ENCODE peak calls at places on chromosome 11, in eight cellular contexts. One of them, this sample, is unnamed. For H3K4me1, the result is how much of the 10 kb centered on the place peaks cover.

GRCh38 chr11:43556892-43557291 is 123.6 kb upstream of the HSD17B12 start:
- DNase-seq in pancreas: no peak
- DNase-seq in effector memory CD4-positive, alpha-beta T cell: no peak
- DNase-seq in heart left ventricle: no peak
- DNase-seq in CD4-positive, alpha-beta memory T cell: no peak
- DNase-seq in trophoblast cell: no peak
- DNase-seq in IMR-90: no peak
- DNase-seq in aorta: no peak
- DNase-seq in this sample: no peak

GRCh38 chr11:120079750-120080610 is 57.9 kb downstream of the TRIM29 start:
- DNase-seq in heart left ventricle: no peak
- DNase-seq in CD4-positive, alpha-beta memory T cell: no peak
- DNase-seq in pancreas: peak
- DNase-seq in trophoblast cell: peak
- DNase-seq in IMR-90: no peak
- DNase-seq in aorta: no peak
- DNase-seq in effector memory CD4-positive, alpha-beta T cell: no peak
- DNase-seq in this sample: peak

GRCh38 chr11:67278135-67278938 is 10.8 kb upstream of the ANKRD13D start:
- DNase-seq in pancreas: peak
- DNase-seq in CD4-positive, alpha-beta memory T cell: no peak
- DNase-seq in heart left ventricle: peak
- DNase-seq in effector memory CD4-positive, alpha-beta T cell: no peak
- DNase-seq in trophoblast cell: no peak
- DNase-seq in aorta: peak
- DNase-seq in IMR-90: no peak
- DNase-seq in this sample: no peak

GRCh38 chr11:90135016-90135415 is 553 bp downstream of the NAALAD2 start:
- DNase-seq in heart left ventricle: no peak
- DNase-seq in effector memory CD4-positive, alpha-beta T cell: no peak
- DNase-seq in pancreas: no peak
- DNase-seq in IMR-90: no peak
- DNase-seq in CD4-positive, alpha-beta memory T cell: no peak
- DNase-seq in aorta: no peak
- DNase-seq in trophoblast cell: peak
- DNase-seq in this sample: no peak

GRCh38 chr11:24093410-24093809 is 403.4 kb upstream of the LUZP2 start:
- DNase-seq in pancreas: no peak
- DNase-seq in CD4-positive, alpha-beta memory T cell: no peak
- DNase-seq in aorta: no peak
- DNase-seq in IMR-90: no peak
- DNase-seq in trophoblast cell: no peak
- DNase-seq in effector memory CD4-positive, alpha-beta T cell: no peak
- DNase-seq in heart left ventricle: no peak
- DNase-seq in this sample: no peak

GRCh38 chr11:121450424-121450823 is 1.7 kb upstream of the SORL1 start:
- DNase-seq in effector memory CD4-positive, alpha-beta T cell: no peak
- DNase-seq in trophoblast cell: no peak
- DNase-seq in IMR-90: no peak
- DNase-seq in heart left ventricle: no peak
- DNase-seq in CD4-positive, alpha-beta memory T cell: peak
- DNase-seq in pancreas: no peak
- DNase-seq in aorta: no peak
- DNase-seq in this sample: no peak

GRCh38 chr11:73729594-73730206 is 31.2 kb downstream of the RAB6A start:
- DNase-seq in pancreas: no peak
- DNase-seq in effector memory CD4-positive, alpha-beta T cell: no peak
- DNase-seq in CD4-positive, alpha-beta memory T cell: no peak
- DNase-seq in heart left ventricle: no peak
- DNase-seq in aorta: no peak
- DNase-seq in IMR-90: no peak
- DNase-seq in trophoblast cell: peak
- DNase-seq in this sample: no peak

GRCh38 chr11:12389676-12390075 is 12.3 kb downstream of the PARVA start:
- DNase-seq in aorta: no peak
- DNase-seq in CD4-positive, alpha-beta memory T cell: no peak
- DNase-seq in pancreas: no peak
- DNase-seq in heart left ventricle: no peak
- DNase-seq in trophoblast cell: peak
- DNase-seq in effector memory CD4-positive, alpha-beta T cell: no peak
- DNase-seq in IMR-90: no peak
- DNase-seq in this sample: no peak

GRCh38 chr11:116813781-116814471 is 9.2 kb downstream of the APOA4 start:
- DNase-seq in trophoblast cell: peak
- DNase-seq in aorta: no peak
- DNase-seq in effector memory CD4-positive, alpha-beta T cell: no peak
- DNase-seq in IMR-90: no peak
- DNase-seq in heart left ventricle: no peak
- DNase-seq in pancreas: no peak
- DNase-seq in CD4-positive, alpha-beta memory T cell: no peak
- DNase-seq in this sample: no peak

GRCh38 chr11:122802876-122803275 is 35.4 kb upstream of the CRTAM start:
- DNase-seq in aorta: no peak
- DNase-seq in pancreas: no peak
- DNase-seq in effector memory CD4-positive, alpha-beta T cell: no peak
- DNase-seq in IMR-90: no peak
- DNase-seq in trophoblast cell: no peak
- DNase-seq in CD4-positive, alpha-beta memory T cell: no peak
- DNase-seq in heart left ventricle: no peak
- DNase-seq in this sample: no peak

GRCh38 chr11:126411971-126412381 is 56.5 kb downstream of the ST3GAL4 start:
- DNase-seq in pancreas: no peak
- DNase-seq in IMR-90: no peak
- DNase-seq in heart left ventricle: peak
- DNase-seq in aorta: no peak
- DNase-seq in effector memory CD4-positive, alpha-beta T cell: no peak
- DNase-seq in CD4-positive, alpha-beta memory T cell: no peak
- DNase-seq in trophoblast cell: no peak
- DNase-seq in this sample: no peak

GRCh38 chr11:108496643-108497256 is 1.4 kb downstream of the POGLUT3 start:
- DNase-seq in pancreas: no peak
- DNase-seq in heart left ventricle: no peak
- DNase-seq in aorta: no peak
- DNase-seq in trophoblast cell: peak
- DNase-seq in effector memory CD4-positive, alpha-beta T cell: no peak
- DNase-seq in CD4-positive, alpha-beta memory T cell: peak
- DNase-seq in IMR-90: peak
- DNase-seq in this sample: no peak

GRCh38 chr11:114036156-114036811 is 23.2 kb upstream of the ZBTB16 start:
- DNase-seq in effector memory CD4-positive, alpha-beta T cell: peak
- DNase-seq in trophoblast cell: peak
- DNase-seq in CD4-positive, alpha-beta memory T cell: peak
- DNase-seq in aorta: peak
- DNase-seq in IMR-90: peak
- DNase-seq in heart left ventricle: peak
- DNase-seq in pancreas: peak
- DNase-seq in this sample: peak

GRCh38 chr11:93005239-93005638 is 35.8 kb downstream of the MTNR1B start:
- DNase-seq in CD4-positive, alpha-beta memory T cell: no peak
- DNase-seq in trophoblast cell: peak
- DNase-seq in IMR-90: peak
- DNase-seq in heart left ventricle: no peak
- DNase-seq in effector memory CD4-positive, alpha-beta T cell: no peak
- DNase-seq in pancreas: no peak
- DNase-seq in aorta: no peak
- DNase-seq in this sample: no peak

GRCh38 chr11:12418019-12418611 is 40.7 kb downstream of the PARVA start:
- DNase-seq in effector memory CD4-positive, alpha-beta T cell: no peak
- DNase-seq in trophoblast cell: peak
- DNase-seq in pancreas: no peak
- DNase-seq in heart left ventricle: no peak
- DNase-seq in CD4-positive, alpha-beta memory T cell: no peak
- DNase-seq in IMR-90: peak
- DNase-seq in aorta: no peak
- DNase-seq in this sample: no peak

DNA sequence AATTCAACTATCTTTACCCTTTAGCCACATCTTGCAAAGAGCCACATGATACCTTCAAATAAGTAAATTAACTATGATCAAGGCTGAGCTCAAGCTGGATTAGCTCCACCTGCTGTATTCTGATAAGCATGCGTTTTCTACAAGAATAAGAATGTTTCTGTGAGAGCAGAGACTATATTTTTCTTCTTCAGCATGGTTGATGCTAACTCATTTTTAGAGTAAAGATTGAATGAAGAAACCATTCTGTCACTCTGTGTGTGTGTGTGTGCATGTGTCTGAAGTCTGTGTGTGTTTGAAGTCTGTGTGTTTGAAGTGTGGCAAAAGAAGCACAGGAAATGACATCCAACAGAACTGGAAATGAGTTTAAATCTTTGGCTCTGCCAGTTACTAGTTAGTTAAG is 12.0 kb upstream of the LAYN start:
- DNase-seq in aorta: no peak
- DNase-seq in CD4-positive, alpha-beta memory T cell: peak
- DNase-seq in trophoblast cell: no peak
- DNase-seq in effector memory CD4-positive, alpha-beta T cell: no peak
- DNase-seq in IMR-90: peak
- DNase-seq in pancreas: no peak
- DNase-seq in heart left ventricle: no peak
- DNase-seq in this sample: no peak
- H3K4me1 ChIP-seq in aorta: under half
- H3K4me1 ChIP-seq in CD4-positive, alpha-beta memory T cell: under half
- H3K4me1 ChIP-seq in trophoblast cell: under half
- H3K4me1 ChIP-seq in effector memory CD4-positive, alpha-beta T cell: under half
- H3K4me1 ChIP-seq in IMR-90: under half
- H3K4me1 ChIP-seq in pancreas: under half
- H3K4me1 ChIP-seq in heart left ventricle: under half
- H3K4me1 ChIP-seq in this sample: under half

GRCh38 chr11:97279341-97279740 is 889.5 kb downstream of the JRKL start:
- DNase-seq in CD4-positive, alpha-beta memory T cell: no peak
- DNase-seq in aorta: no peak
- DNase-seq in heart left ventricle: no peak
- DNase-seq in effector memory CD4-positive, alpha-beta T cell: no peak
- DNase-seq in pancreas: no peak
- DNase-seq in IMR-90: no peak
- DNase-seq in trophoblast cell: no peak
- DNase-seq in this sample: no peak

DNA sequence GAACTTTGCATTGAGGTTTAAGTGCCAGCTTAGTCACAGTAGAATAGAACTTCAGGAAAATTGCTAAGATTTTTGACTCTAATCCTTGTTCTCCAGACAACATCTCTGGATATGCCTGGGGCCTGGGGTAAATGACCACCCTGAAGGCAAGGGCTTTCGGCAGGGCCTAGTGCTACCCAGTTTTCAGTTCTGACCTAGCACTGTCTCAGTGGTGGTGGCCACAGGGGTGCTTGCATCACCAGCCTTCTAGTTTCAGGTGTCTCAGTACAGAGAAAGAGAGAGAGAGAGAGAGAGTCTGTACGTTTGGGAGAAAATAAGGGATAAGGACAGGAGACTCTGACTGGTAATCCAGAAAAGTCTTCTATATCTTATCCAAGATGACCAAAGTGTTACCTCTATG is 890.5 kb downstream of the JRKL start:
- DNase-seq in aorta: no peak
- DNase-seq in CD4-positive, alpha-beta memory T cell: no peak
- DNase-seq in trophoblast cell: no peak
- DNase-seq in IMR-90: no peak
- DNase-seq in pancreas: no peak
- DNase-seq in effector memory CD4-positive, alpha-beta T cell: no peak
- DNase-seq in heart left ventricle: no peak
- DNase-seq in this sample: no peak
- H3K4me3 ChIP-seq in aorta: no peak
- H3K4me3 ChIP-seq in CD4-positive, alpha-beta memory T cell: no peak
- H3K4me3 ChIP-seq in trophoblast cell: no peak
- H3K4me3 ChIP-seq in IMR-90: no peak
- H3K4me3 ChIP-seq in pancreas: no peak
- H3K4me3 ChIP-seq in effector memory CD4-positive, alpha-beta T cell: no peak
- H3K4me3 ChIP-seq in heart left ventricle: no peak
- H3K4me3 ChIP-seq in this sample: no peak

DNA sequence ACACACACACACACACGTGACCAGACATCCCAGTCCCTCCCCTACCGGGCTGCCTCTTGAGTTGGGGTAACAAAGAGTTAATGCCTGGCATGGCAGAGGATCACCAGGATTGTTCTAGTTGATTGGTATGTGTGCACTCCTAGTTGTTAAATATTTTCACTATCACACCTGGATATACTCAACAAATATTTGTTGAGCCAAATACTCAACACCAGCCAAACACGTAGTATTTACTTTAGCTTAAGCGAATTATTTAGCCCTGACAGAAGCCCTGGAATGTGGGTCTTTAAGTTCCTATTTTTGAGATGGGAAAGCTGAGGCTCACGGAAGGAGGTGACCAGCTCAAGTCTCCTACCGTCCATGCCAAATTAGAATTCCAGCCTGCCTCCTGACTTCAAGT is 10.5 kb downstream of the CD3E start:
- DNase-seq in heart left ventricle: no peak
- DNase-seq in aorta: no peak
- DNase-seq in CD4-positive, alpha-beta memory T cell: no peak
- DNase-seq in IMR-90: no peak
- DNase-seq in effector memory CD4-positive, alpha-beta T cell: no peak
- DNase-seq in trophoblast cell: peak
- DNase-seq in pancreas: no peak
- DNase-seq in this sample: no peak
- H3K4me1 ChIP-seq in heart left ventricle: under half
- H3K4me1 ChIP-seq in aorta: under half
- H3K4me1 ChIP-seq in CD4-positive, alpha-beta memory T cell: half or more
- H3K4me1 ChIP-seq in IMR-90: under half
- H3K4me1 ChIP-seq in effector memory CD4-positive, alpha-beta T cell: half or more
- H3K4me1 ChIP-seq in trophoblast cell: under half
- H3K4me1 ChIP-seq in pancreas: under half
- H3K4me1 ChIP-seq in this sample: half or more

GRCh38 chr11:10454506-10454901 is 560 bp upstream of the AMPD3 start:
- DNase-seq in heart left ventricle: no peak
- DNase-seq in IMR-90: no peak
- DNase-seq in aorta: no peak
- DNase-seq in effector memory CD4-positive, alpha-beta T cell: no peak
- DNase-seq in trophoblast cell: no peak
- DNase-seq in CD4-positive, alpha-beta memory T cell: no peak
- DNase-seq in pancreas: no peak
- DNase-seq in this sample: no peak

GRCh38 chr11:10455637-10456487 is 798 bp downstream of the AMPD3 start:
- DNase-seq in IMR-90: peak
- DNase-seq in CD4-positive, alpha-beta memory T cell: peak
- DNase-seq in trophoblast cell: peak
- DNase-seq in pancreas: no peak
- DNase-seq in effector memory CD4-positive, alpha-beta T cell: peak
- DNase-seq in heart left ventricle: peak
- DNase-seq in aorta: peak
- DNase-seq in this sample: peak

GRCh38 chr11:10457901-10458300 is 2.8 kb downstream of the AMPD3 start:
- DNase-seq in CD4-positive, alpha-beta memory T cell: no peak
- DNase-seq in heart left ventricle: no peak
- DNase-seq in pancreas: no peak
- DNase-seq in aorta: no peak
- DNase-seq in effector memory CD4-positive, alpha-beta T cell: no peak
- DNase-seq in IMR-90: no peak
- DNase-seq in trophoblast cell: no peak
- DNase-seq in this sample: no peak

GRCh38 chr11:10454902-10455631 is at the start of gene AMPD3:
- DNase-seq in trophoblast cell: peak
- DNase-seq in aorta: no peak
- DNase-seq in IMR-90: peak
- DNase-seq in heart left ventricle: no peak
- DNase-seq in effector memory CD4-positive, alpha-beta T cell: no peak
- DNase-seq in CD4-positive, alpha-beta memory T cell: no peak
- DNase-seq in pancreas: no peak
- DNase-seq in this sample: no peak

DNA sequence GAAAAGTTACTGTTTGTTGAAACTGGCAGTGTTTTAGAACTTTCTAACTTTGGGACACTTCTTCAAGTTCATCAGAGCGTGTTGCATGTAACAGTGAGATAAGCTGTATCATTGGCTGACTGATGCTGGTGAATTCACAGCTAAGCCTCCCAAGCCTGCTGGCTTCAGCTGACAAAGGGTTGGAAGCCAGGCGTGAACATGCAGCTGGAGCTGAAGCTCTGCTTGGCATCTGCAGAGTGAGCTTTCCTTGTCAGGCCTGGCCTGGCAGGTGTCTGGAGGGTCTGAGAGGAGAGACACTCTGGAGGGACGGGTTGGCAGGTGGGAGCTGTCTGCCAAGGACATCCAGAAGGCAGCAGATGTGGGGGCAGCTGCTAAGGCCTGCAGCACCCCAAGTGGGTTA is 1.5 kb downstream of the AMPD3 start:
- DNase-seq in heart left ventricle: no peak
- DNase-seq in effector memory CD4-positive, alpha-beta T cell: no peak
- DNase-seq in IMR-90: no peak
- DNase-seq in trophoblast cell: no peak
- DNase-seq in CD4-positive, alpha-beta memory T cell: no peak
- DNase-seq in pancreas: no peak
- DNase-seq in aorta: no peak
- DNase-seq in this sample: no peak
- H3K4me3 ChIP-seq in heart left ventricle: no peak
- H3K4me3 ChIP-seq in effector memory CD4-positive, alpha-beta T cell: peak
- H3K4me3 ChIP-seq in IMR-90: peak
- H3K4me3 ChIP-seq in trophoblast cell: no peak
- H3K4me3 ChIP-seq in CD4-positive, alpha-beta memory T cell: peak
- H3K4me3 ChIP-seq in pancreas: no peak
- H3K4me3 ChIP-seq in aorta: no peak
- H3K4me3 ChIP-seq in this sample: peak

This sample was measured in CD8-positive, alpha-beta memory T cell.